ENCODE peak calls at places on chromosomes 16 and 17, in five cellular contexts. M, R, I, F and Z are unnamed samples.

GRCh38 chr16:58375386-58375785 is 16.9 kb upstream of the GINS3 start:
- DNase-seq in M (no peak), R (no peak), I (no peak), F (no peak), Z (no peak)

GRCh38 chr17:34727601-34728000 is 148.2 kb downstream of the TMEM132E start:
- DNase-seq in M (no peak), R (no peak), I (no peak), F (no peak), Z (no peak)

GRCh38 chr17:55360971-55361370 is 60.7 kb downstream of the MMD start:
- DNase-seq in M (no peak), R (no peak), I (no peak), F (no peak), Z (no peak)

GRCh38 chr16:22739077-22739476 is 74.9 kb upstream of the HS3ST2 start:
- DNase-seq in M (no peak), R (peak; percentile 11), I (no peak), F (no peak), Z (no peak)

GRCh38 chr17:3659541-3660111 is 8.8 kb downstream of the TAX1BP3 start:
- DNase-seq in M (no peak), R (peak; percentile 72), I (peak; percentile 91), F (peak; percentile 83), Z (no peak)

GRCh38 chr17:7322520-7323194 is 6.5 kb downstream of the NEURL4 start:
- DNase-seq in M (no peak), R (no peak), I (no peak), F (no peak), Z (no peak)

GRCh38 chr17:58337126-58337599 is 8.6 kb upstream of the TSPOAP1 start:
- DNase-seq in M (no peak), R (no peak), I (no peak), F (peak; percentile 27), Z (no peak)

GRCh38 chr17:17180741-17181525 is 25.2 kb downstream of the PLD6 start:
- DNase-seq in M (no peak), R (no peak), I (no peak), F (no peak), Z (no peak)

GRCh38 chr16:4200781-4201137 is 41.1 kb downstream of the SRL start:
- DNase-seq in M (no peak), R (no peak), I (no peak), F (peak; percentile 51), Z (no peak)

GRCh38 chr17:29597361-29598172 is 4.6 kb downstream of the ANKRD13B start:
- DNase-seq in M (peak; percentile 67), R (no peak), I (no peak), F (no peak), Z (no peak)

GRCh38 chr17:81576621-81577277 is 24.6 kb upstream of the FAAP100 start:
- DNase-seq in M (no peak), R (no peak), I (no peak), F (peak; percentile 88), Z (peak; percentile 42)
- TF ChIP-seq CTCF in M (no peak), R (no peak), I (no peak), F (peak; percentile 18), Z (no peak)

GRCh38 chr17:43978078-43978477 is 24.3 kb upstream of the PYY start:
- DNase-seq in M (no peak), R (no peak), I (no peak), F (no peak), Z (no peak)
- H3K27me3 ChIP-seq in M (no peaks in the 10 kb centered on the region), R (peaks cover 3% of the 10 kb centered on the region), I (no peaks in the 10 kb centered on the region), F (peaks cover 61% of the 10 kb centered on the region), Z (peaks cover 4% of the 10 kb centered on the region)

GRCh38 chr16:66698046-66698445 is 1.5 kb upstream of the CMTM4 start:
- DNase-seq in M (no peak), R (no peak), I (no peak), F (no peak), Z (no peak)

GRCh38 chr16:66695474-66695934 is 1.0 kb downstream of the CMTM4 start:
- DNase-seq in M (no peak), R (peak; percentile 22), I (no peak), F (no peak), Z (no peak)

GRCh38 chr16:66695935-66696668 is 441 bp downstream of the CMTM4 start:
- DNase-seq in M (peak; percentile 14), R (peak; percentile 76), I (peak; percentile 28), F (no peak), Z (peak; percentile 73)

GRCh38 chr16:66699898-66700297 is 3.4 kb upstream of the CMTM4 start:
- DNase-seq in M (no peak), R (no peak), I (no peak), F (no peak), Z (no peak)

DNA sequence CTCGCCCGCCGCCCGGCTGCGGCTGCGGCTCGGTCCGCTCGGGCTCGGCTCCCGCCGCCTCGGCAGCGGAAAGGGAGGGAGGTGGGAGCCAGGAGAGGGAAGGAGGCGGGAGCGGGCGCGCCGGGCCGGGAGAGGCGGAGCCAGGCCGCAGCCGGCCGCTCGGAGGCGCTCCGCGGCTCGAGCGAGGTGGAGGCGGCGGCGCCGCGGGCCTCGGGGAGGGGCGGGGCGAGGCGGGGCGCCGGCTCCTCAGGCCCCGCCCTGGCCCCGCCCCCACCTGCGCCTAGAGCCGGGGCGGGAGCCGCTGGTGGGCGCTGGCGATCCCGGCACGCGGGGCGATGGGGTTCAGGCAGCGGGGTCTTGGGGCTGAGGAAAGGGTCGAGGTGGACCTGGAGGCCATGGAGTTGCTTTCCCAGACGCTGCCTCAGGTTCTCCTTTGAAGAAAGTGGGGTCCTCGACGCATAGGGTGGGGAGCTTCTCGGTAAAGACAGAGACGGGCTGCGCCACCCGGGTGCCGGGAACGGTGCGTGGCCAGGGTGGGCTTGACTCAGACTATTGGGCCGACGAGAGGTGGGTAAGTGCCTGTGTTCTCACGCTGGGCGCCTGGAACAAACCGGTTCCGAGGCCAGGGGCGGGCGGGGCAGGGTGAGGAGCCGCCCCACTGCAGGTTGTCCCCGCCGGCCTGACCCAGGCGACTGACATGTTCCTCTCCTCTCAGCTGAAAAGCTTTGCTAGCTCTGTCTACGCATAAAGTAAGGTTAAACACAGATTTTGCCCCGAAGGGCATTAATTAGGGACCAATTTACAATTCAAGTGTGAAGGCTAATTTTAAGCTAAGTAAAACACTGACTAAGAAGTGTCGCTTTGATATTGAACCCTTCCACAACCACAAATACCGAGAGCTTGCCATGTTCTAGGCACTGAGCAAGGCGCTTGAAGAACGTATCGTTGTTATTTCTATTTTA is at the start of gene CMTM4:
- DNase-seq in M (peak; percentile 92), R (peak; percentile 89), I (peak; percentile 85), F (peak; percentile 80), Z (peak; percentile 96)
- TF ChIP-seq CTCF in M (peak; percentile 23), R (no peak), I (no peak), F (peak; percentile 42), Z (peak; percentile 47)

DNA sequence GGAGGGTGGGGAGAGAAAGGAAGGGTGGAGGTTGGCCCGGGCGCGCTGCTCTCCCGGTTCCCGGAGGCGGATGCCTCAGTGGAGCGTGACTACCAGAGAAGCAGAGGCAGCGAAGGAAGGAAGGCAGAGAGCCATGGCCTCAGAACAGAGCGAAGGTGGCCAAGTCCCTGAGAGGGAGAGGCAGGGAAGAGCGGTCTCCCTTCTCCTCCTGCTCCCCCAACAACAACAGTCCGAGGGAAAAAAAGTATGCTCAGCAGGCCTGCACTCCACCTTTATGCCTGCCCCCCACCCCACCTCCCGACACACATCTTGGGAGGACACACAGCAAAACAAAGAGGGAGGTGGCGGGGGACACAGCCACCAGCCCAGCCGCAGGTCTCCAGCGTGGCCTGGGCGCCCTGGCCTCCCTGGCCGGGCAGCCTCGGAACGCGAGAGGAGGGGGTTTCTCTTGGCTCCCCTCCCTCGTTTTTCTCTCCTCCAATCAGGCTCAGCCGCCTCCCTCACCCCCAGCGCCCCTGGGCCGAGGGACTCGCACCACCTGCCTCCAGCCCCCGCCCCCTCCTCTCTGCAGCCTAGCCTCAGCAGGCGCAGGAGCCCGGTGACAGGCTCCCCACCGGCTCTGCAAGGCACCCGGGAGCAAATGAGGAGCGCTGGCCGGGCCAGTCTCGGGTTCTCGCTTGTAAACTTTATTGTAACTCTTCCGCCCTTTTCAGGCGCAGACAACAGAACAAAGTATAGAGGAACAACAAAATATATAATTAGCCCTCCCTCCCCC is 1.1 kb upstream of the HOXB7 start:
- DNase-seq in M (no peak), R (no peak), I (no peak), F (no peak), Z (peak; percentile 81)
- H3K27me3 ChIP-seq in M (peaks cover 95% of the 10 kb centered on the region), R (peaks cover 69% of the 10 kb centered on the region), I (peaks cover 2% of the 10 kb centered on the region), F (peaks cover 17% of the 10 kb centered on the region), Z (peaks cover 7% of the 10 kb centered on the region)

GRCh38 chr16:28491080-28491969 is 549 bp downstream of the CLN3 start:
- DNase-seq in M (peak; percentile 33), R (peak; percentile 37), I (peak; percentile 39), F (no peak), Z (peak; percentile 72)
- TF ChIP-seq CTCF in M (peak; percentile 25), R (peak; percentile 55), I (no peak), F (peak; percentile 30), Z (peak; percentile 38)